ENCODE peak calls at places on chromosomes 4 and X, in six cellular contexts. U, R, B, F, J and G are unnamed samples.

GRCh38 chr4:7427326-7428260 is 7.1 kb downstream of the PSAPL1 start:
- DNase-seq in J (no peak), U (no peak), B (no peak), R (no peak), F (no peak), G (no peak)

GRCh38 chrX:9327747-9328145 is 137.1 kb upstream of the TBL1X start:
- DNase-seq in F (no peak), R (no peak), B (peak), U (no peak), J (no peak), G (no peak)

GRCh38 chr4:108425988-108426387 is 194.4 kb upstream of the RPL34 start:
- DNase-seq in R (no peak), J (no peak), U (no peak), B (peak), F (no peak), G (peak)

GRCh38 chr4:169398294-169398693 is 127.5 kb upstream of the SH3RF1 start:
- DNase-seq in F (no peak), U (no peak), R (no peak), B (peak), J (no peak), G (no peak)

GRCh38 chr4:137509855-137510282 is 22.4 kb downstream of the PCDH18 start:
- DNase-seq in J (no peak), U (no peak), B (peak), F (no peak), R (no peak), G (no peak)

GRCh38 chr4:74838746-74839370 is 44.5 kb upstream of the BTC start:
- DNase-seq in U (no peak), J (no peak), F (no peak), R (no peak), B (peak), G (no peak)

GRCh38 chrX:3592184-3592583 is 121.3 kb downstream of the PRKX start:
- DNase-seq in J (no peak), B (no peak), U (no peak), F (no peak), R (no peak), G (no peak)

GRCh38 chr4:168621806-168622589 is 125.1 kb downstream of the PALLD start:
- DNase-seq in R (no peak), U (no peak), J (no peak), B (peak), F (no peak), G (no peak)

GRCh38 chr4:126777649-126778048 is 855.1 kb upstream of the INTU start:
- DNase-seq in F (no peak), J (no peak), R (no peak), U (no peak), B (peak), G (peak)

GRCh38 chr4:42995343-42995944 is 102.9 kb downstream of the GRXCR1 start:
- DNase-seq in U (peak), F (peak), R (no peak), J (peak), B (peak), G (peak)